ENCODE peak calls at places on chromosome 21, in five cellular contexts. One of them, this sample, is unnamed.
A peak's percentile ranks its signal among the peaks of the same experiment; 100 is the strongest.

GRCh38 chr21:43778469-43779335 is 2.6 kb upstream of the CSTB start:
- DNase-seq in GM13976: no peak
- DNase-seq in bronchial epithelial cell: peak; percentile 79
- DNase-seq in adrenal gland: no peak
- DNase-seq in heart right ventricle: no peak
- DNase-seq in this sample: no peak

GRCh38 chr21:46113497-46114176 is 15.7 kb downstream of the COL6A2 start:
- DNase-seq in GM13976: no peak
- DNase-seq in bronchial epithelial cell: no peak
- DNase-seq in adrenal gland: no peak
- DNase-seq in heart right ventricle: peak; percentile 2
- DNase-seq in this sample: no peak

GRCh38 chr21:45829566-45830147 is 151.9 kb upstream of the COL6A1 start:
- DNase-seq in GM13976: no peak
- DNase-seq in bronchial epithelial cell: no peak
- DNase-seq in adrenal gland: no peak
- DNase-seq in heart right ventricle: no peak
- DNase-seq in this sample: no peak

GRCh38 chr21:25188639-25189038 is 418.6 kb downstream of the MRPL39 start:
- DNase-seq in GM13976: peak; percentile 15
- DNase-seq in bronchial epithelial cell: no peak
- DNase-seq in adrenal gland: no peak
- DNase-seq in heart right ventricle: no peak
- DNase-seq in this sample: no peak

GRCh38 chr21:44681861-44682579 is at the start of gene KRTAP12-1:
- DNase-seq in GM13976: no peak
- DNase-seq in bronchial epithelial cell: no peak
- DNase-seq in adrenal gland: no peak
- DNase-seq in heart right ventricle: no peak
- DNase-seq in this sample: peak; percentile 4

GRCh38 chr21:24290151-24290833 is 1317.0 kb downstream of the MRPL39 start:
- DNase-seq in GM13976: no peak
- DNase-seq in bronchial epithelial cell: no peak
- DNase-seq in adrenal gland: no peak
- DNase-seq in heart right ventricle: no peak
- DNase-seq in this sample: no peak

GRCh38 chr21:17900281-17900989 is 81.3 kb upstream of the C21orf91 start:
- DNase-seq in GM13976: no peak
- DNase-seq in bronchial epithelial cell: no peak
- DNase-seq in adrenal gland: no peak
- DNase-seq in heart right ventricle: peak; percentile 41
- DNase-seq in this sample: no peak

GRCh38 chr21:21688877-21689276 is 690.7 kb downstream of the NCAM2 start:
- DNase-seq in GM13976: no peak
- DNase-seq in bronchial epithelial cell: no peak
- DNase-seq in adrenal gland: peak; percentile 33
- DNase-seq in heart right ventricle: peak; percentile 4
- DNase-seq in this sample: peak; percentile 48

GRCh38 chr21:45994738-45995685 is 13.4 kb downstream of the COL6A1 start:
- DNase-seq in GM13976: no peak
- DNase-seq in bronchial epithelial cell: no peak
- DNase-seq in adrenal gland: peak; percentile 11
- DNase-seq in heart right ventricle: peak; percentile 3
- DNase-seq in this sample: no peak

GRCh38 chr21:46560568-46561447 is 44.1 kb downstream of the S100B start:
- DNase-seq in GM13976: no peak
- DNase-seq in bronchial epithelial cell: no peak
- DNase-seq in adrenal gland: no peak
- DNase-seq in heart right ventricle: no peak
- DNase-seq in this sample: no peak

GRCh38 chr21:44914176-44914874 is 6.4 kb downstream of the ITGB2 start:
- DNase-seq in GM13976: peak; percentile 69
- DNase-seq in bronchial epithelial cell: no peak
- DNase-seq in adrenal gland: no peak
- DNase-seq in heart right ventricle: no peak
- DNase-seq in this sample: no peak

DNA sequence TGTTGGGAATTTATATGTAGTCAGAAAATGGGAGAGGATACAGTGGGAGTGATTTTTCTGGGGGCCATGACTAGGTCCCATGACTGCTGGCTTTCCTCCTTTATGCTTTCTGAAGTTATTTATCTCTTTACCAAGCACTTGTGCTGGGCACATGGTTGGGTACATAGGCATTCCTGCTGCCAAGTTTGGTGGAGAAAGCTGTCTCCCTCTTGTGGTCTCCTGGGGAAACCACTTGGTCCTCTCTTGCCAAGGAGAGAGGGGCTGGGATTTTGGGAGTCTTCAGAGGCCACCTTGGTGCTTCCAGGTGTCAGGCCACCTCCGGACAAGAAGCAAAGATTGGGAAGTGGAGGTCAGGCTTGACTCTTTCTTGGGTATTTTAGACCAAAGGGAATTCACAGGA is 120.2 kb upstream of the KCNE2 start:
- DNase-seq in GM13976: no peak
- DNase-seq in bronchial epithelial cell: peak; percentile 41
- DNase-seq in adrenal gland: peak; percentile 34
- DNase-seq in heart right ventricle: no peak
- DNase-seq in this sample: peak; percentile 51
- TF ChIP-seq CTCF in GM13976: peak; percentile 37
- TF ChIP-seq CTCF in bronchial epithelial cell: peak; percentile 70
- TF ChIP-seq CTCF in adrenal gland: peak; percentile 62
- TF ChIP-seq CTCF in heart right ventricle: no peak
- TF ChIP-seq CTCF in this sample: peak; percentile 43

GRCh38 chr21:34794686-34795085 is 125.9 kb downstream of the CLIC6 start:
- DNase-seq in GM13976: no peak
- DNase-seq in bronchial epithelial cell: no peak
- DNase-seq in adrenal gland: no peak
- DNase-seq in heart right ventricle: no peak
- DNase-seq in this sample: no peak
- TF ChIP-seq CTCF in GM13976: no peak
- TF ChIP-seq CTCF in bronchial epithelial cell: no peak
- TF ChIP-seq CTCF in adrenal gland: no peak
- TF ChIP-seq CTCF in heart right ventricle: no peak
- TF ChIP-seq CTCF in this sample: no peak

DNA sequence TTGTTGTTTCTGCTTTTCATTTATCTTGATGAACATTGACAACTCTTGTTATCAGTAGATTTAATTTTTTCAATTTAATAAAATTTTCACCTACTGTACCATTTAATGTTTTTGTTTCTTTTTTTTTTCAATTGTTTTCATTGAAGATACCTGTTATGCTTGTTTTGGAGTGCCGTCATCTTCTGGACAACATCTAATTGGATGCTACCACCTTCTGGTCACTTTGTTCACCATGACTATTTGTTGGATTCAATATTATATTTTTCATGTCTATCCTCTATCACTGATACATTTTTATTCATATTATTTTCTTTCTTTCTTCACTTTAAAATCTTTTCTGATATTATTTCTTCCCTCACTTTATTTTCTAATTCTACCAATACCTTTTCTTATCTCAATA is 14.0 kb downstream of the KRTAP21-2 start:
- DNase-seq in GM13976: no peak
- DNase-seq in bronchial epithelial cell: no peak
- DNase-seq in adrenal gland: no peak
- DNase-seq in heart right ventricle: no peak
- DNase-seq in this sample: peak; percentile 4
- TF ChIP-seq CTCF in GM13976: no peak
- TF ChIP-seq CTCF in bronchial epithelial cell: no peak
- TF ChIP-seq CTCF in adrenal gland: no peak
- TF ChIP-seq CTCF in heart right ventricle: no peak
- TF ChIP-seq CTCF in this sample: no peak

DNA sequence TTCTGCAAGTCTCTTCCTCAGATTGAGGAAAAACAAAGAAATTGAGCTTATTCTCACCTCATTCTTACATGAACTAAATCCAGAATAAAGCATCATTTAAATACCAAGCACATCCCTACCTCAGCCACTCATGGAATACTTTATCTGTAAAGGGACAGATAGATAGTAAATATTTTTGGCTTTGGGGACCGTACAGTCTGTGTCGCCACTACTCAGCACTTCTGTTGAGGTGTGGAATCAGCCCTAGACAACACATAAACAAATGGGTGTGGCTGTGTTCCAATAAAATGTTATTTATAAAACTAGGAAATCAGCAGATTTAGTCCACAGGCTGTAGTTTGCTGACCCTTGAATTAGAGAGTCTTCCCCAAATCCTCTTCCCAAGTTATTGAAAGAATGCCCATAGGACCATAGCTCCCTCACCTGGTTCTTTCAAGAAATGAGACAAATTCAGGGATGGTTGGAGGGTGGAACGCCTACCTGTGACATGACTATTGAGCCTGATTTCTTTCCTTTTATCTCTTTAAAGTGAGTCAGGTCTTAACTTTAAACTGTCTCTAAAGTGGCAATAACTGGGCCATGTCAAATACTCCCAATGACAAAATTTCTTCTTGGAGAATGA is 878.5 kb downstream of the USP25 start:
- DNase-seq in GM13976: no peak
- DNase-seq in bronchial epithelial cell: peak; percentile 34
- DNase-seq in adrenal gland: no peak
- DNase-seq in heart right ventricle: no peak
- DNase-seq in this sample: peak; percentile 47
- TF ChIP-seq CTCF in GM13976: no peak
- TF ChIP-seq CTCF in bronchial epithelial cell: peak; percentile 41
- TF ChIP-seq CTCF in adrenal gland: peak; percentile 14
- TF ChIP-seq CTCF in heart right ventricle: no peak
- TF ChIP-seq CTCF in this sample: peak; percentile 52

DNA sequence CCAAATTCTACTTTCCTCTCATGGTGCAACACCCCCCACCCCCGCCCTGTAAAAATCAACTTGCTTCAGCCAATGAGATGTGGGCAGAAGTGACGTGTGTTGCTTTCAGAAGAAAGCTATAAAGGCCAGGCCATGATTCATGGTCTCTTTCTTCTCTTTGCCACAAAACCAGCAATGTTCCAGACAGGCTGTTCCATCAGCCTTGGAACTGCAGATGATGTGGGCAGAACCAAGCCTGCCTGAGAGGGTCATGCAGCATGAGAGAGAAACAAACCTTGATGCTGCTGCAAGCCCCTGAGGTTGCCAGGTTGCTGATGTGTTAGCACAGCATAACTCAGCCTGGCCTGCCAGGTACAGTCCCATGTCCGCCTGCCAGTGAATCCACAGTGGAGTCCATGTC is 41.8 kb downstream of the MIS18A start:
- DNase-seq in GM13976: no peak
- DNase-seq in bronchial epithelial cell: no peak
- DNase-seq in adrenal gland: no peak
- DNase-seq in heart right ventricle: no peak
- DNase-seq in this sample: no peak
- TF ChIP-seq CTCF in GM13976: no peak
- TF ChIP-seq CTCF in bronchial epithelial cell: no peak
- TF ChIP-seq CTCF in adrenal gland: no peak
- TF ChIP-seq CTCF in heart right ventricle: no peak
- TF ChIP-seq CTCF in this sample: no peak

GRCh38 chr21:28336299-28336698 is 656.4 kb downstream of the LTN1 start:
- DNase-seq in GM13976: no peak
- DNase-seq in bronchial epithelial cell: peak; percentile 67
- DNase-seq in adrenal gland: peak; percentile 22
- DNase-seq in heart right ventricle: peak; percentile 8
- DNase-seq in this sample: peak; percentile 47
- TF ChIP-seq CTCF in GM13976: no peak
- TF ChIP-seq CTCF in bronchial epithelial cell: peak; percentile 36
- TF ChIP-seq CTCF in adrenal gland: peak; percentile 53
- TF ChIP-seq CTCF in heart right ventricle: peak; percentile 48
- TF ChIP-seq CTCF in this sample: peak; percentile 46

DNA sequence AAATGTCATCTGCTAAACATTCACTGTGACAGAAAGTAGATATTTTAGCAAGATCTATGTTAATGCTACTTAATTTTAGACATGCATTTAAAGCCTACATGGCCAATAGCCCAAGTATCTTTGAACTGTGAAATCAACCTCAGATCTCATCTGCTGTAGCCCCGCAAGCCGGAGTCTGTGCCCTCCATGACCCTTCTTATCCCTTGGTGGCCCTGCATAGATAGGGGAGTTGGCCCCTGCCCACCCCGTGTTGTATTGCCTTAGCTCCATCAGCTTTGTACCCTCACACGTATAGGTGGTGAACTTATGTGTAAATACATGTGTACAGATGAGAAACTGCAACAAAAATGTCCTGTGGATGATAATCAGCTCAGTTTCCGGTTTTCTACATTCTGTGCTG is 18.5 kb downstream of the ATP5PO start:
- DNase-seq in GM13976: no peak
- DNase-seq in bronchial epithelial cell: no peak
- DNase-seq in adrenal gland: no peak
- DNase-seq in heart right ventricle: no peak
- DNase-seq in this sample: no peak
- TF ChIP-seq CTCF in GM13976: no peak
- TF ChIP-seq CTCF in bronchial epithelial cell: no peak
- TF ChIP-seq CTCF in adrenal gland: no peak
- TF ChIP-seq CTCF in heart right ventricle: no peak
- TF ChIP-seq CTCF in this sample: no peak

GRCh38 chr21:38380391-38381137 is 117.7 kb downstream of the ERG start:
- DNase-seq in GM13976: no peak
- DNase-seq in bronchial epithelial cell: peak; percentile 21
- DNase-seq in adrenal gland: no peak
- DNase-seq in heart right ventricle: no peak
- DNase-seq in this sample: peak; percentile 46
- TF ChIP-seq CTCF in GM13976: no peak
- TF ChIP-seq CTCF in bronchial epithelial cell: no peak
- TF ChIP-seq CTCF in adrenal gland: no peak
- TF ChIP-seq CTCF in heart right ventricle: peak; percentile 10
- TF ChIP-seq CTCF in this sample: peak; percentile 14

DNA sequence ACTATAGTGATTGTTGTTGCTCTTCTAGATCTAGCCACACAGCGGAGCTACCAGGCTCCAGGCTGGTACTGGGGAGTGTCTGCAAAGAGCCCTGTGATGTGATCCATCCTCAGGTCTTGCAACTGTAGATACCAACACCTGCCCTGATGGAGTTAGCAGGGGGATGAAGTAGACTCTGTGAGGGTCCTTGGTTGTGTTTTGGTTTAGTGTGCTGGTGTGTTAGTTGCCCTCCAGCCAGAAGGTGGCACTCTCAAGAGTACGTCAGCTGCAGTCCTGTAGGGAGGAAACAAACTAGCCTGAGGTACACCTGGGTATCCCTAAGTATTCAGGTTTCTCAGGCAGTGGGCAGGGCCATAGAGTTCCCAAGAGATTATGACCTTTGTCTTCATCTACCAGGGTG is 81.2 kb upstream of the TMPRSS2 start:
- DNase-seq in GM13976: no peak
- DNase-seq in bronchial epithelial cell: no peak
- DNase-seq in adrenal gland: no peak
- DNase-seq in heart right ventricle: no peak
- DNase-seq in this sample: no peak
- TF ChIP-seq CTCF in GM13976: no peak
- TF ChIP-seq CTCF in bronchial epithelial cell: no peak
- TF ChIP-seq CTCF in adrenal gland: no peak
- TF ChIP-seq CTCF in heart right ventricle: no peak
- TF ChIP-seq CTCF in this sample: no peak

GRCh38 chr21:34130598-34130985 is 57.2 kb downstream of the MRPS6 start:
- DNase-seq in GM13976: no peak
- DNase-seq in bronchial epithelial cell: no peak
- DNase-seq in adrenal gland: no peak
- DNase-seq in heart right ventricle: no peak
- DNase-seq in this sample: no peak

GRCh38 chr21:34128124-34128523 is 54.7 kb downstream of the MRPS6 start:
- DNase-seq in GM13976: no peak
- DNase-seq in bronchial epithelial cell: no peak
- DNase-seq in adrenal gland: no peak
- DNase-seq in heart right ventricle: no peak
- DNase-seq in this sample: no peak

GRCh38 chr21:34129971-34130597 is 56.7 kb downstream of the MRPS6 start:
- DNase-seq in GM13976: no peak
- DNase-seq in bronchial epithelial cell: no peak
- DNase-seq in adrenal gland: no peak
- DNase-seq in heart right ventricle: no peak
- DNase-seq in this sample: no peak

GRCh38 chr21:34128674-34129038 is 55.3 kb downstream of the MRPS6 start:
- DNase-seq in GM13976: no peak
- DNase-seq in bronchial epithelial cell: no peak
- DNase-seq in adrenal gland: peak; percentile 42
- DNase-seq in heart right ventricle: no peak
- DNase-seq in this sample: no peak

GRCh38 chr21:34129039-34129891 is 55.9 kb downstream of the MRPS6 start:
- DNase-seq in GM13976: no peak
- DNase-seq in bronchial epithelial cell: peak; percentile 63
- DNase-seq in adrenal gland: peak; percentile 84
- DNase-seq in heart right ventricle: peak; percentile 79
- DNase-seq in this sample: peak; percentile 23
- TF ChIP-seq CTCF in GM13976: no peak
- TF ChIP-seq CTCF in bronchial epithelial cell: peak; percentile 44
- TF ChIP-seq CTCF in adrenal gland: peak; percentile 60
- TF ChIP-seq CTCF in heart right ventricle: peak; percentile 39
- TF ChIP-seq CTCF in this sample: no peak

This sample was measured in MCF 10A.